ENCODE peak calls at places on chromosomes 2 and 18, in ten cellular contexts. One of them, this sample, is unnamed. For H3K36me3, the result is how much of the 10 kb centered on the place peaks cover.

GRCh38 chr2:239267411-239267941 is 133.3 kb downstream of the HDAC4 start:
- DNase-seq in CD8-positive, alpha-beta memory T cell: peak
- DNase-seq in lung: peak
- DNase-seq in hepatocyte: no peak
- DNase-seq in heart right ventricle: peak
- DNase-seq in fibroblast of lung: peak
- DNase-seq in mesenchymal stem cell: peak
- DNase-seq in neural progenitor cell: peak
- DNase-seq in WERI-Rb-1: no peak
- DNase-seq in suprapubic skin: peak
- DNase-seq in this sample: peak

GRCh38 chr18:45567123-45567522 is 48.2 kb upstream of the SLC14A2 start:
- DNase-seq in CD8-positive, alpha-beta memory T cell: no peak
- DNase-seq in lung: no peak
- DNase-seq in hepatocyte: peak
- DNase-seq in heart right ventricle: no peak
- DNase-seq in fibroblast of lung: peak
- DNase-seq in mesenchymal stem cell: peak
- DNase-seq in neural progenitor cell: no peak
- DNase-seq in WERI-Rb-1: no peak
- DNase-seq in suprapubic skin: no peak
- DNase-seq in this sample: peak

GRCh38 chr2:145110668-145111067 is 590.7 kb upstream of the ZEB2 start:
- DNase-seq in CD8-positive, alpha-beta memory T cell: no peak
- DNase-seq in lung: no peak
- DNase-seq in hepatocyte: no peak
- DNase-seq in heart right ventricle: no peak
- DNase-seq in fibroblast of lung: peak
- DNase-seq in mesenchymal stem cell: peak
- DNase-seq in neural progenitor cell: no peak
- DNase-seq in WERI-Rb-1: no peak
- DNase-seq in suprapubic skin: no peak
- DNase-seq in this sample: no peak

GRCh38 chr18:32298289-32298688 is 108.5 kb downstream of the MEP1B start:
- DNase-seq in CD8-positive, alpha-beta memory T cell: no peak
- DNase-seq in lung: no peak
- DNase-seq in hepatocyte: no peak
- DNase-seq in heart right ventricle: no peak
- DNase-seq in fibroblast of lung: peak
- DNase-seq in mesenchymal stem cell: no peak
- DNase-seq in neural progenitor cell: no peak
- DNase-seq in WERI-Rb-1: no peak
- DNase-seq in suprapubic skin: no peak
- DNase-seq in this sample: no peak

GRCh38 chr2:1150724-1151511 is 200.3 kb downstream of the SNTG2 start:
- DNase-seq in CD8-positive, alpha-beta memory T cell: no peak
- DNase-seq in lung: no peak
- DNase-seq in hepatocyte: no peak
- DNase-seq in heart right ventricle: no peak
- DNase-seq in fibroblast of lung: no peak
- DNase-seq in mesenchymal stem cell: no peak
- DNase-seq in neural progenitor cell: no peak
- DNase-seq in WERI-Rb-1: no peak
- DNase-seq in suprapubic skin: no peak
- DNase-seq in this sample: no peak

GRCh38 chr2:186874713-186875112 is 25.7 kb upstream of the ZSWIM2 start:
- DNase-seq in CD8-positive, alpha-beta memory T cell: no peak
- DNase-seq in lung: no peak
- DNase-seq in hepatocyte: no peak
- DNase-seq in heart right ventricle: no peak
- DNase-seq in fibroblast of lung: no peak
- DNase-seq in mesenchymal stem cell: no peak
- DNase-seq in neural progenitor cell: no peak
- DNase-seq in WERI-Rb-1: no peak
- DNase-seq in suprapubic skin: no peak
- DNase-seq in this sample: no peak

GRCh38 chr2:206160124-206160806 is 570 bp downstream of the EEF1B2 start:
- DNase-seq in CD8-positive, alpha-beta memory T cell: peak
- DNase-seq in lung: no peak
- DNase-seq in hepatocyte: peak
- DNase-seq in heart right ventricle: no peak
- DNase-seq in fibroblast of lung: no peak
- DNase-seq in mesenchymal stem cell: no peak
- DNase-seq in neural progenitor cell: no peak
- DNase-seq in WERI-Rb-1: no peak
- DNase-seq in suprapubic skin: no peak
- DNase-seq in this sample: peak

GRCh38 chr18:596288-596881 is 403 bp upstream of the CLUL1 start:
- DNase-seq in CD8-positive, alpha-beta memory T cell: no peak
- DNase-seq in lung: peak
- DNase-seq in hepatocyte: peak
- DNase-seq in heart right ventricle: no peak
- DNase-seq in fibroblast of lung: peak
- DNase-seq in mesenchymal stem cell: no peak
- DNase-seq in neural progenitor cell: peak
- DNase-seq in WERI-Rb-1: no peak
- DNase-seq in suprapubic skin: no peak
- DNase-seq in this sample: no peak

GRCh38 chr18:59900222-59901128 is 679 bp downstream of the PMAIP1 start:
- DNase-seq in CD8-positive, alpha-beta memory T cell: peak
- DNase-seq in lung: peak
- DNase-seq in hepatocyte: peak
- DNase-seq in heart right ventricle: no peak
- DNase-seq in fibroblast of lung: peak
- DNase-seq in mesenchymal stem cell: peak
- DNase-seq in neural progenitor cell: peak
- DNase-seq in WERI-Rb-1: peak
- DNase-seq in suprapubic skin: peak
- DNase-seq in this sample: peak

GRCh38 chr2:162073776-162074578 is at the start of gene DPP4:
- DNase-seq in CD8-positive, alpha-beta memory T cell: peak
- DNase-seq in lung: peak
- DNase-seq in hepatocyte: peak
- DNase-seq in heart right ventricle: peak
- DNase-seq in fibroblast of lung: peak
- DNase-seq in mesenchymal stem cell: peak
- DNase-seq in neural progenitor cell: peak
- DNase-seq in WERI-Rb-1: peak
- DNase-seq in suprapubic skin: no peak
- DNase-seq in this sample: peak

GRCh38 chr2:38268691-38269309 is 108.3 kb downstream of the ATL2 start:
- DNase-seq in CD8-positive, alpha-beta memory T cell: no peak
- DNase-seq in lung: no peak
- DNase-seq in hepatocyte: no peak
- DNase-seq in heart right ventricle: no peak
- DNase-seq in fibroblast of lung: peak
- DNase-seq in mesenchymal stem cell: no peak
- DNase-seq in neural progenitor cell: no peak
- DNase-seq in WERI-Rb-1: no peak
- DNase-seq in suprapubic skin: no peak
- DNase-seq in this sample: peak

GRCh38 chr18:10142496-10143160 is 228.8 kb downstream of the VAPA start:
- DNase-seq in CD8-positive, alpha-beta memory T cell: no peak
- DNase-seq in lung: no peak
- DNase-seq in hepatocyte: no peak
- DNase-seq in heart right ventricle: no peak
- DNase-seq in fibroblast of lung: peak
- DNase-seq in mesenchymal stem cell: peak
- DNase-seq in neural progenitor cell: no peak
- DNase-seq in WERI-Rb-1: no peak
- DNase-seq in suprapubic skin: no peak
- DNase-seq in this sample: peak

GRCh38 chr2:96890726-96891385 is 21.0 kb upstream of the SEMA4C start:
- DNase-seq in CD8-positive, alpha-beta memory T cell: no peak
- DNase-seq in lung: no peak
- DNase-seq in hepatocyte: no peak
- DNase-seq in heart right ventricle: no peak
- DNase-seq in fibroblast of lung: no peak
- DNase-seq in mesenchymal stem cell: peak
- DNase-seq in neural progenitor cell: no peak
- DNase-seq in WERI-Rb-1: no peak
- DNase-seq in suprapubic skin: no peak
- DNase-seq in this sample: no peak

GRCh38 chr2:235595420-235596010 is 101.7 kb downstream of the AGAP1 start:
- DNase-seq in CD8-positive, alpha-beta memory T cell: peak
- DNase-seq in lung: peak
- DNase-seq in hepatocyte: peak
- DNase-seq in heart right ventricle: peak
- DNase-seq in fibroblast of lung: peak
- DNase-seq in mesenchymal stem cell: peak
- DNase-seq in neural progenitor cell: peak
- DNase-seq in WERI-Rb-1: peak
- DNase-seq in suprapubic skin: peak
- DNase-seq in this sample: peak

GRCh38 chr2:154526234-154526633 is 172.3 kb upstream of the KCNJ3 start:
- DNase-seq in CD8-positive, alpha-beta memory T cell: no peak
- DNase-seq in lung: no peak
- DNase-seq in hepatocyte: no peak
- DNase-seq in heart right ventricle: no peak
- DNase-seq in fibroblast of lung: no peak
- DNase-seq in mesenchymal stem cell: no peak
- DNase-seq in neural progenitor cell: no peak
- DNase-seq in WERI-Rb-1: no peak
- DNase-seq in suprapubic skin: no peak
- DNase-seq in this sample: no peak

DNA sequence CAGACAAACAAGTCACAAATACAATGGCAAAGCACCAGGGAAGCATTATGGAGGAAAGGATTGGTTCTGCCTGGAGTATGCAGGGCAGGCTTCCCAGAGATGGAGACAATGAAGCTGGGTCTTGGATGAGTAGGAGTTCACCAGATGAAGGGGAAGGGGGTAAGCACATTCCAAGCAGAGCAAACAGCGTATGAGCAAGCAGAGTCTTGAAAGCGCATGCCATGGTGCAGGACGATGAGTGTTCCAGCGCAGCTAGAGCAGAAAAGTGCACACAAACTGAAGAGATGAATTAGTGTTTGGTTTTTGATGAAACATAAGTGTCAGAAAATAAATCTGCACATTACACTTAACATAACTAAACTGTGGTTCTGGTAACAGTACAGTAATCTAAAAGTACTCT is 21.6 kb downstream of the MBD2 start:
- DNase-seq in CD8-positive, alpha-beta memory T cell: no peak
- DNase-seq in lung: no peak
- DNase-seq in hepatocyte: no peak
- DNase-seq in heart right ventricle: no peak
- DNase-seq in fibroblast of lung: no peak
- DNase-seq in mesenchymal stem cell: no peak
- DNase-seq in neural progenitor cell: no peak
- DNase-seq in WERI-Rb-1: no peak
- DNase-seq in suprapubic skin: no peak
- DNase-seq in this sample: no peak
- H3K36me3 ChIP-seq in CD8-positive, alpha-beta memory T cell: under half
- H3K36me3 ChIP-seq in lung: under half
- H3K36me3 ChIP-seq in hepatocyte: under half
- H3K36me3 ChIP-seq in heart right ventricle: half or more
- H3K36me3 ChIP-seq in fibroblast of lung: under half
- H3K36me3 ChIP-seq in mesenchymal stem cell: half or more
- H3K36me3 ChIP-seq in neural progenitor cell: under half
- H3K36me3 ChIP-seq in WERI-Rb-1: under half
- H3K36me3 ChIP-seq in suprapubic skin: under half
- H3K36me3 ChIP-seq in this sample: under half

DNA sequence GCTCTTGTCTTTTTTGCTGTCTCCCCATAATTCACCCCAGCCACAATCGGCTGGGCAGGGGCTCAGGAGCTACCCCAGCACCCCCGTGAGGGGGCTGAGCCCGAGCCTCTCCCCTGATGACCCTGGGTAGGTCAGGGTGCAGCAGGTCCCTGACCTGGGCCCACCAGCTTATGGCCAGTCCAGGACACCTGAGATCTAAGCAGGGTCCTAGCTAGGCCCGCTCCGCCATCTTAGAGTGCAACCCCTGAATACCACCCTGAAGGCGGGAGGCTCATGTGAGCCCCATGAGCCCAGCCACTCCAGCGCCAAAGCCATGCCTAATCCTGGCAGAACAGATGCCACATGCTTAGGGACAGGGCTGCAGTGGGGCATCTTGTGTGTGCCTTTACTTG is 16.2 kb downstream of the STK25 start:
- DNase-seq in CD8-positive, alpha-beta memory T cell: no peak
- DNase-seq in lung: no peak
- DNase-seq in hepatocyte: no peak
- DNase-seq in heart right ventricle: no peak
- DNase-seq in fibroblast of lung: no peak
- DNase-seq in mesenchymal stem cell: no peak
- DNase-seq in neural progenitor cell: no peak
- DNase-seq in WERI-Rb-1: no peak
- DNase-seq in suprapubic skin: no peak
- DNase-seq in this sample: no peak
- H3K36me3 ChIP-seq in CD8-positive, alpha-beta memory T cell: under half
- H3K36me3 ChIP-seq in lung: under half
- H3K36me3 ChIP-seq in hepatocyte: under half
- H3K36me3 ChIP-seq in heart right ventricle: half or more
- H3K36me3 ChIP-seq in fibroblast of lung: under half
- H3K36me3 ChIP-seq in mesenchymal stem cell: half or more
- H3K36me3 ChIP-seq in neural progenitor cell: under half
- H3K36me3 ChIP-seq in WERI-Rb-1: half or more
- H3K36me3 ChIP-seq in suprapubic skin: half or more
- H3K36me3 ChIP-seq in this sample: half or more

DNA sequence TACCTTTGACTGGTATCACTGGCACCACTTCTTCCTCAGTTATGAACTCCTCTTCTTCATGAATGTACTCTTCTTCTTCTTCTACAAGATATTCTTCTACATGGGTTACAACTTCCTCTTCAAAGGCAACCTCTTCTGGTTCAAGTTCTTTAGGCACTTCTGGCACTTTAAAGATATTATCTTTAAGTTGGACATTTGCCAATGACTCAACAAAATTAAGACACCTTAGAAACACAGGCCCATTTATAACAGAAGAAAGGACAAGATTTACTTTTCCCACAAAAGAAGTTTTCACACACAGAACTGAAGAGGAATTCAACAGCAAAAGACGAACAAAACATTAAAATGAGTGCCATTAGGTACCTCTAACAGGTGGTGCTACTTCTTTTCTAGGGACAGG is 127.3 kb downstream of the TTN start:
- DNase-seq in CD8-positive, alpha-beta memory T cell: no peak
- DNase-seq in lung: no peak
- DNase-seq in hepatocyte: no peak
- DNase-seq in heart right ventricle: no peak
- DNase-seq in fibroblast of lung: no peak
- DNase-seq in mesenchymal stem cell: no peak
- DNase-seq in neural progenitor cell: no peak
- DNase-seq in WERI-Rb-1: no peak
- DNase-seq in suprapubic skin: no peak
- DNase-seq in this sample: no peak
- H3K36me3 ChIP-seq in CD8-positive, alpha-beta memory T cell: under half
- H3K36me3 ChIP-seq in lung: under half
- H3K36me3 ChIP-seq in hepatocyte: under half
- H3K36me3 ChIP-seq in heart right ventricle: half or more
- H3K36me3 ChIP-seq in fibroblast of lung: under half
- H3K36me3 ChIP-seq in mesenchymal stem cell: under half
- H3K36me3 ChIP-seq in neural progenitor cell: under half
- H3K36me3 ChIP-seq in WERI-Rb-1: under half
- H3K36me3 ChIP-seq in suprapubic skin: under half
- H3K36me3 ChIP-seq in this sample: under half

DNA sequence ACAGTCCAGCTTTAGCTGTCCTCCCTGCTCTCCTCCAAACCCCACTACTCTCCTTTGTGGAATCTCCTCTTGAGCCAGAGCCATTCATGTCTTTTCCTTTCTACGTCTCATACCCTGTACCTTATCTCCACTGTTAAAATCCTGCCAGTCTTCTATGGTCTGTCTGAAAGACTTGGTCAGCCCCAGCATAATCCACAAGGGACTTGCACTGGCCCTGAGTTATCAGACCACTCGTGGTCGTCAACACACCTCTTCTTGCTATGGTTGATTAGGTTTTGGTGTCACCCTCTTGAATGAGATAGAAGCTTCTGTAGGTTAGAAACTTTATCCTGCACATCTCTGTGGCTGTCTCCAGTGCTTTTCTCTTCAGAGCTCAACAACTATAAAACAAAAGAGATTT is 56.8 kb downstream of the MYO1B start:
- DNase-seq in CD8-positive, alpha-beta memory T cell: no peak
- DNase-seq in lung: no peak
- DNase-seq in hepatocyte: no peak
- DNase-seq in heart right ventricle: no peak
- DNase-seq in fibroblast of lung: no peak
- DNase-seq in mesenchymal stem cell: no peak
- DNase-seq in neural progenitor cell: no peak
- DNase-seq in WERI-Rb-1: no peak
- DNase-seq in suprapubic skin: no peak
- DNase-seq in this sample: no peak
- H3K36me3 ChIP-seq in CD8-positive, alpha-beta memory T cell: under half
- H3K36me3 ChIP-seq in lung: under half
- H3K36me3 ChIP-seq in hepatocyte: under half
- H3K36me3 ChIP-seq in heart right ventricle: under half
- H3K36me3 ChIP-seq in fibroblast of lung: under half
- H3K36me3 ChIP-seq in mesenchymal stem cell: half or more
- H3K36me3 ChIP-seq in neural progenitor cell: under half
- H3K36me3 ChIP-seq in WERI-Rb-1: under half
- H3K36me3 ChIP-seq in suprapubic skin: under half
- H3K36me3 ChIP-seq in this sample: under half